ENCODE peak calls at places on chromosomes 3 and 15, in four cellular contexts. I is DMS79, T is astrocyte of the spinal cord, G is psoas muscle. P is an unnamed sample.

GRCh38 chr3:149390772-149391212 is 13.3 kb upstream of the TM4SF1 start:
- DNase-seq in I (no peak), T (no peak), G (no peak), P (peak; percentile 64)

GRCh38 chr15:40412095-40412759 is 6.6 kb downstream of the IVD start:
- DNase-seq in I (no peak), T (no peak), G (no peak), P (no peak)

GRCh38 chr15:47331796-47332480 is 385.4 kb upstream of the SEMA6D start:
- DNase-seq in I (peak; percentile 92), T (peak; percentile 57), G (no peak), P (no peak)

GRCh38 chr3:114420072-114420471 is 126.2 kb downstream of the TIGIT start:
- DNase-seq in I (no peak), T (no peak), G (no peak), P (no peak)

GRCh38 chr15:41935566-41936020 is 36.8 kb downstream of the EHD4 start:
- DNase-seq in I (no peak), T (no peak), G (no peak), P (no peak)

GRCh38 chr3:114880078-114880477 is 267.0 kb downstream of the ZBTB20 start:
- DNase-seq in I (peak; percentile 88), T (peak; percentile 61), G (no peak), P (peak; percentile 27)

GRCh38 chr15:19973718-19974117 is 567.9 kb downstream of the GOLGA6L6 start:
- DNase-seq in I (no peak), T (no peak), G (no peak), P (no peak)

GRCh38 chr15:90000175-90000923 is 775 bp upstream of the ZNF710 start:
- DNase-seq in I (no peak), T (peak; percentile 32), G (peak; percentile 70), P (peak; percentile 30)

GRCh38 chr3:46706771-46707582 is 5.8 kb downstream of the TMIE start:
- DNase-seq in I (no peak), T (no peak), G (peak; percentile 23), P (no peak)

GRCh38 chr15:65620833-65621232 is 905 bp upstream of the SLC24A1 start:
- DNase-seq in I (no peak), T (no peak), G (no peak), P (no peak)

GRCh38 chr15:61890106-61890505 is 170.1 kb downstream of the VPS13C start:
- DNase-seq in I (no peak), T (no peak), G (no peak), P (no peak)

GRCh38 chr15:96334017-96334704 is 3.7 kb downstream of the NR2F2 start:
- DNase-seq in I (no peak), T (peak; percentile 26), G (no peak), P (no peak)